ENCODE peak calls at places on chromosome 5, in six cellular contexts. One of them, this sample, is unnamed. For H3K9me3, the result is how much of the 10 kb centered on the place peaks cover.

GRCh38 chr5:20554001-20554400 is 566.0 kb upstream of the CDH18 start:
- DNase-seq in A549: no peak
- DNase-seq in small intestine: no peak
- DNase-seq in cardiac muscle cell: peak
- DNase-seq in endodermal cell: no peak
- DNase-seq in neural progenitor cell: no peak
- DNase-seq in this sample: no peak

GRCh38 chr5:32319392-32319791 is 6.7 kb upstream of the MTMR12 start:
- DNase-seq in A549: no peak
- DNase-seq in small intestine: no peak
- DNase-seq in cardiac muscle cell: no peak
- DNase-seq in endodermal cell: peak
- DNase-seq in neural progenitor cell: peak
- DNase-seq in this sample: no peak

GRCh38 chr5:1563051-1563461 is 39.3 kb upstream of the LPCAT1 start:
- DNase-seq in A549: no peak
- DNase-seq in small intestine: no peak
- DNase-seq in cardiac muscle cell: no peak
- DNase-seq in endodermal cell: no peak
- DNase-seq in neural progenitor cell: no peak
- DNase-seq in this sample: no peak

GRCh38 chr5:43411489-43411888 is 702 bp downstream of the CCL28 start:
- DNase-seq in A549: no peak
- DNase-seq in small intestine: peak
- DNase-seq in cardiac muscle cell: no peak
- DNase-seq in endodermal cell: no peak
- DNase-seq in neural progenitor cell: no peak
- DNase-seq in this sample: no peak

GRCh38 chr5:17089001-17089400 is 128.4 kb upstream of the BASP1 start:
- DNase-seq in A549: no peak
- DNase-seq in small intestine: no peak
- DNase-seq in cardiac muscle cell: no peak
- DNase-seq in endodermal cell: no peak
- DNase-seq in neural progenitor cell: no peak
- DNase-seq in this sample: no peak

GRCh38 chr5:167916706-167917105 is 374.7 kb upstream of the WWC1 start:
- DNase-seq in A549: no peak
- DNase-seq in small intestine: no peak
- DNase-seq in cardiac muscle cell: peak
- DNase-seq in endodermal cell: peak
- DNase-seq in neural progenitor cell: peak
- DNase-seq in this sample: no peak

GRCh38 chr5:149256451-149256850 is 15.2 kb upstream of the AFAP1L1 start:
- DNase-seq in A549: no peak
- DNase-seq in small intestine: no peak
- DNase-seq in cardiac muscle cell: no peak
- DNase-seq in endodermal cell: no peak
- DNase-seq in neural progenitor cell: no peak
- DNase-seq in this sample: no peak

GRCh38 chr5:170630226-170630625 is 126.4 kb downstream of the KCNIP1 start:
- DNase-seq in A549: no peak
- DNase-seq in small intestine: no peak
- DNase-seq in cardiac muscle cell: no peak
- DNase-seq in endodermal cell: peak
- DNase-seq in neural progenitor cell: no peak
- DNase-seq in this sample: no peak

GRCh38 chr5:168163966-168164365 is 127.5 kb upstream of the WWC1 start:
- DNase-seq in A549: no peak
- DNase-seq in small intestine: peak
- DNase-seq in cardiac muscle cell: no peak
- DNase-seq in endodermal cell: no peak
- DNase-seq in neural progenitor cell: no peak
- DNase-seq in this sample: no peak

GRCh38 chr5:142826741-142827492 is 56.7 kb downstream of the ARHGAP26 start:
- DNase-seq in A549: no peak
- DNase-seq in small intestine: no peak
- DNase-seq in cardiac muscle cell: peak
- DNase-seq in endodermal cell: no peak
- DNase-seq in neural progenitor cell: no peak
- DNase-seq in this sample: no peak

GRCh38 chr5:87924451-87924850 is 344.2 kb downstream of the TMEM161B start:
- DNase-seq in A549: no peak
- DNase-seq in small intestine: no peak
- DNase-seq in cardiac muscle cell: no peak
- DNase-seq in endodermal cell: peak
- DNase-seq in neural progenitor cell: no peak
- DNase-seq in this sample: no peak

GRCh38 chr5:168334161-168335094 is 43.0 kb downstream of the WWC1 start:
- DNase-seq in A549: peak
- DNase-seq in small intestine: no peak
- DNase-seq in cardiac muscle cell: peak
- DNase-seq in endodermal cell: peak
- DNase-seq in neural progenitor cell: peak
- DNase-seq in this sample: no peak

GRCh38 chr5:36896476-36896875 is 19.9 kb downstream of the NIPBL start:
- DNase-seq in A549: no peak
- DNase-seq in small intestine: no peak
- DNase-seq in cardiac muscle cell: no peak
- DNase-seq in endodermal cell: no peak
- DNase-seq in neural progenitor cell: no peak
- DNase-seq in this sample: no peak

GRCh38 chr5:143397302-143398052 is 6.0 kb downstream of the NR3C1 start:
- DNase-seq in A549: no peak
- DNase-seq in small intestine: no peak
- DNase-seq in cardiac muscle cell: no peak
- DNase-seq in endodermal cell: no peak
- DNase-seq in neural progenitor cell: no peak
- DNase-seq in this sample: no peak

GRCh38 chr5:125199968-125200841 is 453.8 kb upstream of the ZNF608 start:
- DNase-seq in A549: no peak
- DNase-seq in small intestine: peak
- DNase-seq in cardiac muscle cell: peak
- DNase-seq in endodermal cell: peak
- DNase-seq in neural progenitor cell: peak
- DNase-seq in this sample: no peak

GRCh38 chr5:67807116-67807888 is 408.3 kb upstream of the PIK3R1 start:
- DNase-seq in A549: no peak
- DNase-seq in small intestine: no peak
- DNase-seq in cardiac muscle cell: no peak
- DNase-seq in endodermal cell: no peak
- DNase-seq in neural progenitor cell: no peak
- DNase-seq in this sample: no peak

GRCh38 chr5:172771439-172772111 is 580 bp upstream of the DUSP1 start:
- DNase-seq in A549: no peak
- DNase-seq in small intestine: peak
- DNase-seq in cardiac muscle cell: no peak
- DNase-seq in endodermal cell: no peak
- DNase-seq in neural progenitor cell: no peak
- DNase-seq in this sample: no peak

GRCh38 chr5:110726249-110727024 is at the start of gene TMEM232:
- DNase-seq in A549: peak
- DNase-seq in small intestine: peak
- DNase-seq in cardiac muscle cell: peak
- DNase-seq in endodermal cell: peak
- DNase-seq in neural progenitor cell: peak
- DNase-seq in this sample: peak

GRCh38 chr5:169020102-169020501 is 280.8 kb downstream of the SLIT3 start:
- DNase-seq in A549: no peak
- DNase-seq in small intestine: peak
- DNase-seq in cardiac muscle cell: peak
- DNase-seq in endodermal cell: no peak
- DNase-seq in neural progenitor cell: peak
- DNase-seq in this sample: no peak

GRCh38 chr5:143453722-143454121 is 50.2 kb upstream of the NR3C1 start:
- DNase-seq in A549: no peak
- DNase-seq in small intestine: no peak
- DNase-seq in cardiac muscle cell: no peak
- DNase-seq in endodermal cell: no peak
- DNase-seq in neural progenitor cell: no peak
- DNase-seq in this sample: no peak

GRCh38 chr5:38207343-38207742 is 51.0 kb upstream of the EGFLAM start:
- DNase-seq in A549: no peak
- DNase-seq in small intestine: no peak
- DNase-seq in cardiac muscle cell: no peak
- DNase-seq in endodermal cell: peak
- DNase-seq in neural progenitor cell: no peak
- DNase-seq in this sample: no peak
- H3K9me3 ChIP-seq in A549: under half
- H3K9me3 ChIP-seq in small intestine: under half
- H3K9me3 ChIP-seq in cardiac muscle cell: under half
- H3K9me3 ChIP-seq in endodermal cell: under half
- H3K9me3 ChIP-seq in neural progenitor cell: under half
- H3K9me3 ChIP-seq in this sample: under half

GRCh38 chr5:122674412-122674811 is 100.5 kb upstream of the SNX2 start:
- DNase-seq in A549: no peak
- DNase-seq in small intestine: no peak
- DNase-seq in cardiac muscle cell: no peak
- DNase-seq in endodermal cell: no peak
- DNase-seq in neural progenitor cell: no peak
- DNase-seq in this sample: no peak

GRCh38 chr5:122668552-122668951 is 106.3 kb upstream of the SNX2 start:
- DNase-seq in A549: no peak
- DNase-seq in small intestine: no peak
- DNase-seq in cardiac muscle cell: no peak
- DNase-seq in endodermal cell: no peak
- DNase-seq in neural progenitor cell: no peak
- DNase-seq in this sample: no peak

GRCh38 chr5:122673343-122673742 is 101.5 kb upstream of the SNX2 start:
- DNase-seq in A549: no peak
- DNase-seq in small intestine: no peak
- DNase-seq in cardiac muscle cell: peak
- DNase-seq in endodermal cell: no peak
- DNase-seq in neural progenitor cell: no peak
- DNase-seq in this sample: no peak
- H3K27ac ChIP-seq in A549: no peak
- H3K27ac ChIP-seq in small intestine: no peak
- H3K27ac ChIP-seq in cardiac muscle cell: no peak
- H3K27ac ChIP-seq in endodermal cell: no peak
- H3K27ac ChIP-seq in neural progenitor cell: no peak
- H3K27ac ChIP-seq in this sample: no peak

GRCh38 chr5:63803165-63803564 is 159.1 kb downstream of the HTR1A start:
- DNase-seq in A549: no peak
- DNase-seq in small intestine: no peak
- DNase-seq in cardiac muscle cell: no peak
- DNase-seq in endodermal cell: peak
- DNase-seq in neural progenitor cell: no peak
- DNase-seq in this sample: no peak

DNA sequence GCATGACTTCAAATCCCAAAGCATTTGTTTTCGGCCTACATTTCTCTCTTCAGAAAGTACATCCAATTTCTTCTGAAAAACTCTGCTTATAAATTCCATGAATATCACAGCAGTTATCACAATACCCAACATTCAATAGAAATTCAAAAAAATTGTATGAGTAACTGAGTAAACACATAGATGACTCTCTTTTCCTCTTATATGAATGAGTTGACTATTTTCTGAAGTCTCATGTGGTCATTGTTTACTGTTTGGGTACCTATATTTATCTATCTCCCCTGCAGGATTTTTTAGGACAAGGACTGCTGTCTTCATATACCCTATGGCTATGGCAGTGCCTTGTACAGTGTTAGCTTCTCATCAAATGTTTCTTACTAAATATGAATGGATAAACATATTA is 157.1 kb downstream of the HTR1A start:
- DNase-seq in A549: no peak
- DNase-seq in small intestine: no peak
- DNase-seq in cardiac muscle cell: no peak
- DNase-seq in endodermal cell: no peak
- DNase-seq in neural progenitor cell: no peak
- DNase-seq in this sample: no peak
- H3K9me3 ChIP-seq in A549: under half
- H3K9me3 ChIP-seq in small intestine: under half
- H3K9me3 ChIP-seq in cardiac muscle cell: under half
- H3K9me3 ChIP-seq in endodermal cell: under half
- H3K9me3 ChIP-seq in neural progenitor cell: under half
- H3K9me3 ChIP-seq in this sample: under half

DNA sequence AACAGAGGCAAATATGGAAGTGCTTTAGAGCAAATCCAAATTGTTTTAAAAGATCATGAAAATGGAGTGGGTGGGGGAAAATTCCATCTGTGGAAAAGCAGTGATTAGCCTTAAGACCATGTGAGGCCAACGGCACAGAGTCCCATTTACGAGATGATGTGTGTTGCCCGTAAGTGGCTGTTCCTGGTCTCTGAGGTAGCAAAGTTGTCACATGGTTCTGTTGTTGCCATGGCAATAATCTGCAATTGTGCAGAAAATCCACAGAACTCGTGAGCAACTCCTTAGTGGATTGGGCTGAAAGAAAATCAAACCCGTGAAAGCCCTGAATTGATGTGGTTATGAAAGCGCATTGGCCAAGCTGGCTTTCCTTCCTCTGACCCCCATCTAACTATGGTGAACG is 614.7 kb downstream of the EBF1 start:
- DNase-seq in A549: no peak
- DNase-seq in small intestine: no peak
- DNase-seq in cardiac muscle cell: peak
- DNase-seq in endodermal cell: no peak
- DNase-seq in neural progenitor cell: no peak
- DNase-seq in this sample: no peak
- H3K27ac ChIP-seq in A549: no peak
- H3K27ac ChIP-seq in small intestine: no peak
- H3K27ac ChIP-seq in cardiac muscle cell: no peak
- H3K27ac ChIP-seq in endodermal cell: no peak
- H3K27ac ChIP-seq in neural progenitor cell: no peak
- H3K27ac ChIP-seq in this sample: no peak

DNA sequence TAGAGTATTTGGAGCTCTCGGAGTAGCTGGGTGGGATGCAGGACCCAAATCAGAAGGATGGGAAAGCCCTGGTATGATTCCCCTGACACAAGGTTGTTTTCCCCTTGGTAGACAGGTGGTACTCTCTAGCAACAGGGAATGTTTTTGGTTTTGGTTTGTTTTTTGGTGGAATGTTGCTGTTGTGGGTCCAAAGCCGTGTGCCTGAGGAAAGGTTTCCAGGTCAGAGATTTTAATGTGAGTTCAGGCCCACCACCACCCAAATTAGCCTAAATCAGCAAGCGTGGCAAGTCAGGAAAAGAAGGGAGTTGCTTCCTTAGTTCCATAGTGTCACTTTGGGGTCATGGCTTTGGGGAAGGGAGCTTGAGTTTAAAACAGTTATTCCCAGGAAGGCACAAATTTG is 385.5 kb downstream of the RAB3C start:
- DNase-seq in A549: no peak
- DNase-seq in small intestine: no peak
- DNase-seq in cardiac muscle cell: no peak
- DNase-seq in endodermal cell: no peak
- DNase-seq in neural progenitor cell: no peak
- DNase-seq in this sample: no peak
- H3K9me3 ChIP-seq in A549: under half
- H3K9me3 ChIP-seq in small intestine: under half
- H3K9me3 ChIP-seq in cardiac muscle cell: under half
- H3K9me3 ChIP-seq in endodermal cell: under half
- H3K9me3 ChIP-seq in neural progenitor cell: under half
- H3K9me3 ChIP-seq in this sample: under half